ENCODE peak calls at places on chromosomes 2 and 18, in ten cellular contexts. O is HL-60; V is MM.1S; H is CD8-positive, alpha-beta T cell; R is IMR-90; Y is ovary; A is hepatocyte; D is PC-3; B is colonic mucosa; W is breast epithelium. E is an unnamed sample.

GRCh38 chr2:230934291-230935131 is 9.5 kb upstream of the GPR55 start:
- DNase-seq in V (no peak), B (no peak), R (no peak), Y (no peak), O (no peak), A (no peak), H (no peak), D (no peak), W (no peak), E (peak)

GRCh38 chr2:39719317-39719716 is 53.6 kb downstream of the TMEM178A start:
- DNase-seq in Y (no peak), R (no peak), D (no peak), V (no peak), H (no peak), O (no peak), W (no peak), A (no peak), B (no peak), E (no peak)

GRCh38 chr2:18614042-18614441 is 24.7 kb upstream of the NT5C1B start:
- DNase-seq in A (no peak), W (no peak), V (no peak), H (no peak), O (no peak), D (no peak), Y (no peak), R (peak), B (no peak), E (no peak)

GRCh38 chr2:8633735-8634313 is 48.0 kb upstream of the ID2 start:
- DNase-seq in H (no peak), B (no peak), V (no peak), Y (no peak), A (peak), W (no peak), D (peak), O (no peak), R (peak), E (no peak)

GRCh38 chr18:7476386-7476785 is 90.7 kb upstream of the PTPRM start:
- DNase-seq in R (no peak), O (no peak), H (no peak), D (no peak), A (no peak), V (no peak), Y (no peak), W (no peak), B (no peak), E (no peak)

GRCh38 chr2:178514664-178515063 is 34.4 kb downstream of the PLEKHA3 start:
- DNase-seq in V (no peak), D (peak), A (no peak), W (no peak), R (peak), B (no peak), Y (no peak), O (no peak), H (no peak), E (no peak)

GRCh38 chr2:54052825-54053718 is 62.3 kb upstream of the ACYP2 start:
- DNase-seq in O (no peak), B (no peak), V (peak), R (no peak), Y (no peak), D (peak), A (no peak), W (no peak), H (no peak), E (no peak)

GRCh38 chr2:208311954-208312353 is 45.9 kb downstream of the PIKFYVE start:
- DNase-seq in V (no peak), Y (no peak), B (no peak), W (no peak), H (no peak), O (no peak), D (no peak), A (no peak), R (peak), E (no peak)

GRCh38 chr2:71878626-71879508 is 268.8 kb downstream of the CYP26B1 start:
- DNase-seq in D (no peak), W (no peak), A (no peak), R (no peak), O (no peak), Y (no peak), V (no peak), B (no peak), H (no peak), E (no peak)

GRCh38 chr2:151339168-151339567 is 18.2 kb upstream of the TNFAIP6 start:
- DNase-seq in R (no peak), H (no peak), W (no peak), B (no peak), O (no peak), V (no peak), A (no peak), D (no peak), Y (no peak), E (no peak)

GRCh38 chr2:241157841-241158545 is 7.7 kb downstream of the PPP1R7 start:
- DNase-seq in D (no peak), R (peak), V (no peak), H (no peak), W (no peak), B (no peak), O (no peak), A (no peak), Y (no peak), E (no peak)

GRCh38 chr2:3248754-3249476 is 128.7 kb downstream of the EIPR1 start:
- DNase-seq in Y (no peak), R (no peak), W (no peak), A (no peak), H (no peak), B (no peak), V (no peak), D (no peak), O (no peak), E (no peak)

GRCh38 chr2:196555726-196556125 is 83.8 kb upstream of the CCDC150 start:
- DNase-seq in W (no peak), H (no peak), V (no peak), Y (no peak), D (no peak), R (no peak), B (no peak), A (no peak), O (no peak), E (peak)

GRCh38 chr2:134988994-134989605 is 58.1 kb downstream of the MAP3K19 start:
- DNase-seq in D (peak), A (peak), V (peak), H (no peak), B (no peak), W (no peak), O (peak), Y (no peak), R (peak), E (no peak)

GRCh38 chr2:203786912-203787311 is 80.5 kb downstream of the CD28 start:
- DNase-seq in B (no peak), R (peak), Y (no peak), V (no peak), A (no peak), D (no peak), O (peak), W (no peak), H (no peak), E (no peak)

GRCh38 chr2:70123051-70123828 is 36.0 kb downstream of the PCBP1 start:
- DNase-seq in A (peak), W (no peak), B (peak), H (no peak), V (no peak), D (peak), R (peak), O (no peak), Y (peak), E (no peak)

GRCh38 chr2:191612496-191612895 is 65.4 kb upstream of the NABP1 start:
- DNase-seq in D (peak), Y (no peak), A (no peak), B (no peak), O (no peak), W (no peak), R (peak), H (no peak), V (no peak), E (no peak)

GRCh38 chr2:64354857-64355680 is 98.9 kb upstream of the LGALSL start:
- DNase-seq in Y (no peak), D (peak), O (no peak), H (no peak), V (no peak), W (no peak), A (no peak), B (no peak), R (peak), E (no peak)

GRCh38 chr2:157194097-157194688 is 63.3 kb upstream of the GALNT5 start:
- DNase-seq in A (peak), V (peak), H (no peak), R (peak), D (peak), Y (no peak), W (no peak), O (no peak), B (no peak), E (no peak)

GRCh38 chr2:64998658-64999061 is 9.5 kb downstream of the SLC1A4 start:
- DNase-seq in R (peak), W (no peak), B (no peak), O (no peak), V (no peak), Y (peak), H (no peak), D (no peak), A (no peak), E (no peak)

GRCh38 chr18:66124394-66124793 is 373.6 kb downstream of the CDH7 start:
- DNase-seq in R (no peak), Y (no peak), V (no peak), B (no peak), D (peak), A (no peak), H (no peak), O (no peak), W (no peak), E (no peak)

GRCh38 chr2:29834624-29835023 is 86.8 kb downstream of the ALK start:
- DNase-seq in Y (no peak), A (no peak), O (no peak), W (no peak), D (peak), V (no peak), R (no peak), B (no peak), H (no peak), E (no peak)

GRCh38 chr18:36580266-36580665 is 248.5 kb downstream of the TPGS2 start:
- DNase-seq in D (no peak), Y (peak), B (no peak), R (peak), W (no peak), V (no peak), O (no peak), A (no peak), H (no peak), E (no peak)

GRCh38 chr18:10436160-10436559 is 18.3 kb upstream of the APCDD1 start:
- DNase-seq in H (no peak), D (no peak), W (no peak), B (no peak), R (no peak), V (no peak), A (no peak), Y (no peak), O (no peak), E (no peak)

GRCh38 chr2:232537079-232537478 is 2.4 kb upstream of the CHRNG start:
- DNase-seq in R (no peak), O (no peak), V (no peak), D (no peak), W (no peak), H (no peak), Y (no peak), A (no peak), B (no peak), E (peak)

GRCh38 chr18:35106013-35106844 is 65.0 kb downstream of the MAPRE2 start:
- DNase-seq in O (no peak), D (no peak), V (no peak), W (no peak), B (no peak), H (no peak), R (no peak), A (no peak), Y (no peak), E (no peak)

GRCh38 chr2:10278029-10278762 is 24.5 kb upstream of the HPCAL1 start:
- DNase-seq in H (no peak), O (peak), B (peak), D (no peak), A (no peak), W (no peak), Y (peak), V (no peak), R (peak), E (no peak)

DNA sequence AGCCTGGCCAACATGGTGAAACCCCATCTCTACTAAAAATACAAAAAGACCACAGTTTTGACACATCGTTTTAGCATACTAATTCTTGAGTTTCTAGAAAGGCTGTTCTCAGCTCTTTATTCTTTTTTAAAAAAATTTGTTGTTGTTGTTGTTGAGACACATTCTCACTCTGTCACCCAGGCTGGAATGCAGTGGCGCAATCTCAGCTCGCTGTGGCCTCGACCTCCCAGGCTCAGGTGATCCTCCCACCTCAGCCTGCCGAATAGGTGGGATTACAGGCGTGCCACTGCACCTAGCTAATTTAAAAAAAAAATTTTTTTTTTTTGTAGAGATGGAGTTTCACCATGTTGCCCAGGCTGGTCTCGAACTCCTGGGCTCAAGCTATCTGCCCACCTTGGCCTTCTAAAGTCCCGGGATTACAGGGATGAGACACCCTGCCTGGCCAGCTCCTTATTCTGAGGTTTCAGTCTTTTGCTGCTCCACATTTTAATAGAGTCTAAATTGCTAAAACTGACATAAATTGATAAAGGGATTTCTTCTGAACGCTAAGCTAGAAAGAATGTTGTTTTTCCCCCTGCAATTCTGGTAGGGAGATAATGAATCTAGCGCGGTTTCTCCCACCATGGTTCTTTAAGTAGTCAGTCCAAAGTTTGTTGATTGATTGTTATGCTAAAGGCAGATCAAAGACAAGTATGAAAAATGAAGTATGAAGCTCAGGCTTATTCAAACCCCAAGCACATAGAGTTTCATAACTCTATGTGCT is 32.6 kb upstream of the CABLES1 start:
- DNase-seq in V (no peak), B (no peak), D (no peak), R (no peak), Y (no peak), H (no peak), W (no peak), A (no peak), O (no peak), E (no peak)
- H3K27ac ChIP-seq in V (no peak), B (peak), D (peak), R (no peak), Y (no peak), H (no peak), W (no peak), A (peak), O (no peak), E (no peak)

GRCh38 chr2:31725444-31725843 is 144.7 kb upstream of the SRD5A2 start:
- DNase-seq in W (no peak), B (no peak), V (no peak), R (no peak), H (no peak), O (no peak), Y (no peak), D (no peak), A (no peak), E (no peak)

GRCh38 chr2:31728406-31729064 is 147.8 kb upstream of the SRD5A2 start:
- DNase-seq in D (no peak), B (no peak), V (no peak), W (no peak), O (no peak), A (no peak), Y (no peak), R (no peak), H (no peak), E (no peak)

GRCh38 chr2:31729065-31729439 is 148.3 kb upstream of the SRD5A2 start:
- DNase-seq in R (no peak), A (no peak), D (no peak), B (no peak), V (no peak), W (no peak), Y (no peak), H (no peak), O (no peak), E (no peak)

GRCh38 chr2:31729442-31730092 is 148.8 kb upstream of the SRD5A2 start:
- DNase-seq in D (peak), O (no peak), W (no peak), Y (no peak), A (peak), V (peak), H (no peak), B (no peak), R (peak), E (no peak)
- TF ChIP-seq CTCF in D (peak), O (peak), W (no peak), Y (no peak), A (peak), V (peak), H (no peak), B (no peak), R (peak), E (peak)

GRCh38 chr18:59610546-59611140 is 86.6 kb downstream of the CCBE1 start:
- DNase-seq in H (no peak), V (no peak), W (no peak), O (no peak), A (no peak), D (no peak), Y (no peak), R (no peak), B (no peak), E (no peak)
- H3K4me3 ChIP-seq in H (no peak), V (no peak), W (no peak), O (no peak), A (no peak), D (no peak), Y (no peak), R (no peak), B (no peak), E (no peak)

DNA sequence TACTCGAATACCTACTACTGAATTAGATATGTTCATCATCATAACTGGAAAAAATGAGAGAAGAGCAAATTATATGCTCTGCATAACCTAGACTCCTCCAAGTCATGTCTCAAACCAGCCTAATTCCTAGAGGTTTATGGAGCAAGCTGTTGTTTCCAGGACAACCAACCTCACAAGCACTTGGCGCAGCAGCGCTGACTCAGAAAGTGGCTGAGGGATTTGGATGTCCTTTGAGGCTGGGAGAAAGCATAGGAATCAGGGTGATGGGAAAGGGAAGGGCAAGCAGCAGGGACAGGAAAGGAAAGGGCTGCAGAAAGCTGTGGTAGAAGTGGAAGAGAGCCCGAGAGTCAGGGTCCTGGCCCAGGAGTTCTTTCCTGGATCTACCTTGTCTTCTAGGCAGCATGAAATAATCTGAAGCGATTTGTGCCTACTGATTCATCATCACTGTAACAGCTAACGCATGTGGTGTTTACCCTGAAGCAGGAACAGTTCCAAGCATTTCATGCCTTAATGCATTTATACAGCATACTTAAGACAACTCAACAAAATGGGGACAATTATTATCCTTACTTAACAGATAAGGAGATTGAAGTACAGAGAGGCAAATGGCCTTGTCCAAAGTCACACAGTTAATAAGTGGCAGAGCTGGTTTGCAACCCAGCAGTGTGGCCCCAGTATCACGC is 3.7 kb downstream of the PLEK start:
- DNase-seq in W (no peak), H (no peak), D (peak), V (no peak), O (no peak), R (peak), Y (no peak), B (no peak), A (peak), E (peak)
- H3K27ac ChIP-seq in W (no peak), H (no peak), D (no peak), V (no peak), O (peak), R (no peak), Y (no peak), B (no peak), A (no peak), E (no peak)

GRCh38 chr2:158756331-158756730 is 38.8 kb upstream of the DAPL1 start:
- DNase-seq in A (no peak), R (peak), B (no peak), W (no peak), O (no peak), Y (no peak), H (no peak), D (no peak), V (no peak), E (no peak)

GRCh38 chr2:158753561-158754302 is 41.4 kb upstream of the DAPL1 start:
- DNase-seq in V (peak), A (peak), O (peak), D (peak), W (no peak), R (peak), H (peak), B (peak), Y (peak), E (peak)

GRCh38 chr2:158755310-158755709 is 39.8 kb upstream of the DAPL1 start:
- DNase-seq in O (no peak), Y (no peak), W (no peak), H (no peak), A (peak), D (no peak), V (no peak), R (no peak), B (no peak), E (no peak)

GRCh38 chr2:158755738-158756137 is 39.4 kb upstream of the DAPL1 start:
- DNase-seq in H (no peak), D (no peak), O (no peak), B (no peak), R (no peak), W (no peak), Y (no peak), A (no peak), V (no peak), E (peak)

GRCh38 chr2:158754303-158754611 is 40.9 kb upstream of the DAPL1 start:
- DNase-seq in B (no peak), H (no peak), Y (no peak), A (no peak), W (no peak), V (no peak), D (no peak), O (no peak), R (no peak), E (peak)
- TF ChIP-seq CTCF in B (no peak), H (peak), Y (no peak), A (no peak), W (no peak), V (no peak), D (no peak), O (no peak), R (no peak), E (no peak)

DNA sequence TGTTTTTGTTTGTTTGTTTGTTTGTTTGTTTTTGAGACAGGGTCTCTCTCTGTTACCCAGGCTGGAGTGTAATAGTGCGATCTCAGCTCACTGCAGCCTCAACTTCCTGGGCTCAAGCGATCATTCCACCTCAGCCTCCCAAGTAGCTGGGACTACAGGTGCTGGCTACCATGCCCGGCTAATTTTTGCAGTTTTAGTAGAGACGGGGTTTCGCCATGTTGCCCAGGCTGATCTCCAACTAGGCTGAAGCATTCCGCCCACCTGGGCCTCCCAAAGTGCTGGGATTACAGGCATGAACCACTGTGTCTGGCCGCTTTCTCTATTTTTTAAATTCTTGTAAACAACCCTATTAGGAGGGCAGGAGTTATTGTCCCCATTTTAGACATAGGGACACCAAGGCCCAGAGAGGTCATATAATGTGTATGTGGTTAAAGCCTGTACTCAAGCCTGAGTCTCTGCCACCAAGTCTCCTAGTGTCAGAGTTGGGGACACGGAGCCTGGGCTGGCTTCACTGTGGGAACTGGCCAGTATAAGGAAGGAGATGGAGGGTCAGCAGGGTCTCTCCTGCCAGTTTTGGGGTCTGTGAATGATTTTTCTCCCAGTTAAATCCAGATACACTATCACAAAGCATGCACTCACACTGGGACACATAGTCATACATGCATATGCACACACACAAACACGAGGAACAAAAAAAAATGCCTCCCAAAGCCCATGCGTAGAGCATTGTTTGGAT is 27.5 kb upstream of the MCFD2 start:
- DNase-seq in Y (no peak), B (no peak), W (no peak), V (peak), O (no peak), R (no peak), D (no peak), H (no peak), A (no peak), E (no peak)
- H3K4me3 ChIP-seq in Y (peak), B (peak), W (peak), V (peak), O (peak), R (peak), D (peak), H (peak), A (peak), E (no peak)